ENCODE peak calls at places on chromosome 13, in five cellular contexts. F is K562, C is H1, A is SK-N-SH, R is HCT116. H is an unnamed sample.

GRCh38 chr13:39415003-39415402 is 188.0 kb downstream of the LHFPL6 start:
- DNase-seq in C (no peak), A (no peak), R (no peak), F (no peak), H (no peak)

GRCh38 chr13:111142472-111142871 is 27.4 kb downstream of the ARHGEF7 start:
- DNase-seq in R (no peak), F (no peak), C (no peak), A (no peak), H (no peak)

GRCh38 chr13:114196629-114197028 is 17.6 kb downstream of the CFAP97D2 start:
- DNase-seq in R (no peak), A (no peak), F (no peak), C (no peak), H (no peak)

GRCh38 chr13:98484289-98485219 is 92.4 kb downstream of the STK24 start:
- DNase-seq in A (no peak), F (peak), C (no peak), R (peak), H (peak)

GRCh38 chr13:86554066-86554465 is 754.8 kb upstream of the SLITRK6 start:
- DNase-seq in F (no peak), C (no peak), R (no peak), A (no peak), H (no peak)

GRCh38 chr13:24625870-24626419 is 54.3 kb upstream of the ATP12A start:
- DNase-seq in A (no peak), R (no peak), F (no peak), C (no peak), H (no peak)

GRCh38 chr13:44231786-44232516 is 141.7 kb upstream of the SERP2 start:
- DNase-seq in A (no peak), C (peak), F (no peak), R (peak), H (peak)

GRCh38 chr13:24675806-24676570 is 4.2 kb upstream of the ATP12A start:
- DNase-seq in R (no peak), F (no peak), C (no peak), A (no peak), H (no peak)

GRCh38 chr13:110114351-110114750 is 192.6 kb downstream of the COL4A1 start:
- DNase-seq in F (no peak), R (no peak), A (no peak), C (no peak), H (no peak)

GRCh38 chr13:110109910-110110309 is 197.0 kb downstream of the COL4A1 start:
- DNase-seq in C (no peak), R (no peak), F (no peak), A (no peak), H (no peak)

GRCh38 chr13:110116072-110116487 is 190.9 kb downstream of the COL4A1 start:
- DNase-seq in C (no peak), F (peak), A (peak), R (peak), H (no peak)

GRCh38 chr13:110110783-110111182 is 196.2 kb downstream of the COL4A1 start:
- DNase-seq in F (no peak), C (no peak), A (no peak), R (no peak), H (no peak)

GRCh38 chr13:110113284-110113764 is 193.6 kb downstream of the COL4A1 start:
- DNase-seq in R (no peak), C (no peak), F (no peak), A (no peak), H (no peak)
- TF ChIP-seq JUND in R (no peak), C (no peak), F (no peak), A (no peak), H (no peak)

DNA sequence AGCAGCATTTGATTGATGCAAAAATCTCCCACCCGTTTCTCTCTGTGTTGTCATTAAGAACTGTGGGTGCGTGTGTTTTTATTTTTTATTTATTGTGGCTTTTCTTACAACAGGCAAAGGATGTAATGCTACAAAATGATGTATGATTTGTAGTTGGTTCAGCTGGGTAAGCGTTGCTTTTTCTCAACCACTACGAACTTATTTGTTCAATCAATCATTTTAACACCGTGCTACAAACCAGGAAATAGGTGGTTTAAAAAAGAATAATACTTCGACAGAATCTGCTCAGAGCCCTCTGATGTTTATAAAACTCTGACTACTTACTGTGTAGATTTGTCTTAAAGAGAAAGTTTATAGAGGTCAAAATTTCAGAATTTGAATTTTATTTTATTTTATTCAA is 41.4 kb upstream of the RFC3 start:
- DNase-seq in C (no peak), F (no peak), A (no peak), R (no peak), H (no peak)
- TF ChIP-seq JUND in C (no peak), F (no peak), A (no peak), R (no peak), H (no peak)

GRCh38 chr13:78265098-78265497 is 338.3 kb downstream of the POU4F1 start:
- DNase-seq in R (no peak), F (no peak), A (peak), C (no peak), H (no peak)
- TF ChIP-seq JUND in R (no peak), F (no peak), A (no peak), C (no peak), H (no peak)

GRCh38 chr13:28055362-28055761 is 45.0 kb downstream of the FLT3 start:
- DNase-seq in R (no peak), C (no peak), A (no peak), F (no peak), H (no peak)

GRCh38 chr13:28056970-28057712 is 43.2 kb downstream of the FLT3 start:
- DNase-seq in F (no peak), A (no peak), R (no peak), C (no peak), H (no peak)

GRCh38 chr13:28056426-28056825 is 44.0 kb downstream of the FLT3 start:
- DNase-seq in C (no peak), A (no peak), R (no peak), F (no peak), H (no peak)

DNA sequence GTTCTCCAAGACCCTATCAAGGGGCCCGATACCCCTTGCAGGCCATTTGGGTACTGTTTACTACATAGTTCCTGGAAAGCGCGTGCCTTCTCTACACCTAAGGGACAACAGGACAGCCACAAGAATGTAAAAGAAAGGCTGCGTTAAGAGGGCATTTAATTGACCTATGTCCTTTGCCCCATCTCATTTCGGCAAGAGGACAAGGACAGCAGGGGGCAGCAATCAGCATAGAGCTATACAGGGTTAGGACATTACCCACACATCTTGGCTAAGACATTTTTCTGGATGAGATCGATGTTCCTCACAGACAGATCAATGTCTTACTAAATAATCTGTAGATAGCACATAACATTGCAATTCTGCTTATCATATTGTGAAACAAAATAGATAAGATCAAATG is 41.2 kb downstream of the FLT3 start:
- DNase-seq in C (no peak), F (peak), R (peak), A (peak), H (no peak)
- TF ChIP-seq JUND in C (no peak), F (no peak), R (no peak), A (no peak), H (no peak)

GRCh38 chr13:33099860-33100259 is 83.6 kb downstream of the KL start:
- DNase-seq in C (no peak), A (no peak), R (no peak), F (no peak), H (no peak)

GRCh38 chr13:33100876-33101275 is 84.7 kb downstream of the KL start:
- DNase-seq in A (no peak), C (no peak), F (no peak), R (no peak), H (no peak)

GRCh38 chr13:33096886-33097610 is 80.8 kb downstream of the KL start:
- DNase-seq in C (no peak), R (no peak), A (no peak), F (no peak), H (no peak)

GRCh38 chr13:33105387-33106005 is 89.3 kb downstream of the KL start:
- DNase-seq in F (no peak), A (no peak), R (no peak), C (no peak), H (no peak)

GRCh38 chr13:33101835-33102234 is 85.6 kb downstream of the KL start:
- DNase-seq in C (no peak), R (no peak), A (no peak), F (no peak), H (no peak)
- TF ChIP-seq JUND in C (no peak), R (no peak), A (no peak), F (no peak), H (no peak)

GRCh38 chr13:80825276-80825675 is 484.4 kb upstream of the SPRY2 start:
- DNase-seq in F (no peak), R (no peak), C (no peak), A (no peak), H (no peak)

GRCh38 chr13:80828759-80829158 is 487.8 kb upstream of the SPRY2 start:
- DNase-seq in F (no peak), A (no peak), R (no peak), C (no peak), H (no peak)

GRCh38 chr13:80835902-80836301 is 495.0 kb upstream of the SPRY2 start:
- DNase-seq in R (no peak), C (no peak), A (no peak), F (no peak), H (no peak)

GRCh38 chr13:80830431-80830830 is 489.5 kb upstream of the SPRY2 start:
- DNase-seq in F (no peak), C (no peak), R (no peak), A (no peak), H (no peak)
- TF ChIP-seq JUND in F (no peak), C (no peak), R (no peak), A (no peak), H (no peak)

GRCh38 chr13:32318072-32318471 is 2.8 kb downstream of the BRCA2 start:
- DNase-seq in A (no peak), F (no peak), C (no peak), R (no peak), H (no peak)

GRCh38 chr13:32320528-32320927 is 5.2 kb downstream of the BRCA2 start:
- DNase-seq in R (no peak), C (no peak), A (no peak), F (no peak), H (no peak)

GRCh38 chr13:32323912-32324311 is 8.6 kb downstream of the BRCA2 start:
- DNase-seq in F (no peak), C (no peak), A (no peak), R (no peak), H (no peak)
- TF ChIP-seq JUND in F (no peak), C (no peak), A (peak), R (no peak), H (no peak)